ENCODE peak calls at places on chromosomes 1 and 21, in four cellular contexts. B, S, G and V are unnamed samples. For H3K27me3 and H3K4me1, the result is how much of the 10 kb centered on the place peaks cover.

GRCh38 chr1:94716966-94717365 is 103.2 kb upstream of the SLC44A3 start:
- DNase-seq in B (no peak), S (no peak), G (no peak), V (no peak)

GRCh38 chr1:50967416-50968020 is 2.5 kb upstream of the CDKN2C start:
- DNase-seq in B (no peak), S (no peak), G (no peak), V (no peak)

GRCh38 chr1:63821650-63822049 is 47.8 kb downstream of the ROR1 start:
- DNase-seq in B (no peak), S (peak), G (no peak), V (no peak)

GRCh38 chr1:225451840-225452515 is 24.1 kb upstream of the LBR start:
- DNase-seq in B (peak), S (no peak), G (no peak), V (no peak)

GRCh38 chr1:49104575-49104974 is 327.9 kb upstream of the BEND5 start:
- DNase-seq in B (no peak), S (no peak), G (no peak), V (no peak)

GRCh38 chr1:211653329-211653728 is 22.1 kb downstream of the NEK2 start:
- DNase-seq in B (no peak), S (no peak), G (no peak), V (no peak)

GRCh38 chr1:6506210-6507036 is 15.0 kb upstream of the PLEKHG5 start:
- DNase-seq in B (no peak), S (no peak), G (no peak), V (no peak)

GRCh38 chr1:179021873-179022272 is 3.8 kb upstream of the FAM20B start:
- DNase-seq in B (no peak), S (no peak), G (no peak), V (no peak)

GRCh38 chr1:110292327-110292741 is 46.8 kb upstream of the RBM15 start:
- DNase-seq in B (no peak), S (no peak), G (no peak), V (no peak)

GRCh38 chr1:198850196-198850595 is 211.4 kb downstream of the PTPRC start:
- DNase-seq in B (no peak), S (no peak), G (no peak), V (no peak)

GRCh38 chr1:228058981-228059535 is 23.4 kb upstream of the ARF1 start:
- DNase-seq in B (peak), S (no peak), G (no peak), V (no peak)

GRCh38 chr1:42961560-42962091 is 3.0 kb upstream of the SLC2A1 start:
- DNase-seq in B (no peak), S (no peak), G (no peak), V (no peak)

GRCh38 chr1:27549807-27550408 is 54.0 kb downstream of the AHDC1 start:
- DNase-seq in B (no peak), S (no peak), G (no peak), V (no peak)

GRCh38 chr1:46755121-46755520 is 36.2 kb upstream of the EFCAB14 start:
- DNase-seq in B (no peak), S (no peak), G (no peak), V (no peak)
- H3K27ac ChIP-seq in B (no peak), S (no peak), G (no peak), V (peak)

GRCh38 chr1:239963861-239964260 is 127.8 kb upstream of the FMN2 start:
- DNase-seq in B (no peak), S (no peak), G (no peak), V (no peak)
- H3K27me3 ChIP-seq in B (under half), S (under half), G (under half), V (under half)

GRCh38 chr1:33328817-33329216 is 7.9 kb upstream of the A3GALT2 start:
- DNase-seq in B (peak), S (no peak), G (no peak), V (no peak)

GRCh38 chr1:33330906-33331305 is 10.0 kb upstream of the A3GALT2 start:
- DNase-seq in B (peak), S (no peak), G (no peak), V (no peak)

GRCh38 chr1:33331444-33332356 is 10.8 kb upstream of the A3GALT2 start:
- DNase-seq in B (peak), S (no peak), G (no peak), V (no peak)

GRCh38 chr1:33330376-33330890 is 9.5 kb upstream of the A3GALT2 start:
- DNase-seq in B (peak), S (no peak), G (no peak), V (no peak)

GRCh38 chr1:33329600-33330305 is 8.9 kb upstream of the A3GALT2 start:
- DNase-seq in B (peak), S (no peak), G (no peak), V (no peak)
- H3K4me1 ChIP-seq in B (half or more), S (under half), G (under half), V (under half)

GRCh38 chr1:230819976-230820375 is 48.3 kb downstream of the C1orf198 start:
- DNase-seq in B (no peak), S (no peak), G (no peak), V (peak)
- H3K27ac ChIP-seq in B (no peak), S (no peak), G (no peak), V (no peak)

GRCh38 chr21:37956772-37957171 is 40.5 kb upstream of the KCNJ6 start:
- DNase-seq in B (no peak), S (no peak), G (no peak), V (no peak)
- H3K27me3 ChIP-seq in B (under half), S (under half), G (under half), V (under half)